ENCODE peak calls at places on chromosomes 4 and X, in six cellular contexts. A, N, O, W, Y and Q are unnamed samples.

GRCh38 chr4:120155287-120155686 is 88.6 kb upstream of the MAD2L1 start:
- DNase-seq in A (no peak), N (no peak), O (no peak), W (no peak), Y (no peak), Q (no peak)

GRCh38 chr4:168651374-168651773 is 154.5 kb downstream of the PALLD start:
- DNase-seq in A (no peak), N (no peak), O (no peak), W (no peak), Y (no peak), Q (no peak)

GRCh38 chr4:4227510-4228355 is 1.0 kb upstream of the OTOP1 start:
- DNase-seq in A (no peak), N (no peak), O (no peak), W (no peak), Y (no peak), Q (no peak)

GRCh38 chrX:119407681-119408080 is 8.5 kb downstream of the SLC25A43 start:
- DNase-seq in A (no peak), N (no peak), O (no peak), W (no peak), Y (no peak), Q (no peak)

GRCh38 chr4:145909331-145909730 is 29.3 kb downstream of the ZNF827 start:
- DNase-seq in A (no peak), N (no peak), O (no peak), W (no peak), Y (no peak), Q (no peak)

GRCh38 chr4:98199247-98199646 is 56.0 kb upstream of the STPG2 start:
- DNase-seq in A (no peak), N (no peak), O (no peak), W (no peak), Y (peak), Q (no peak)

GRCh38 chr4:121256346-121256745 is 92.2 kb upstream of the TNIP3 start:
- DNase-seq in A (peak), N (peak), O (no peak), W (no peak), Y (peak), Q (no peak)

GRCh38 chr4:102687373-102687981 is 73.3 kb downstream of the MANBA start:
- DNase-seq in A (no peak), N (peak), O (no peak), W (no peak), Y (peak), Q (no peak)

GRCh38 chr4:163175971-163176958 is 9.6 kb upstream of the NAF1 start:
- DNase-seq in A (no peak), N (no peak), O (no peak), W (no peak), Y (no peak), Q (no peak)

GRCh38 chr4:107392951-107393350 is 327.1 kb downstream of the PAPSS1 start:
- DNase-seq in A (no peak), N (peak), O (no peak), W (no peak), Y (peak), Q (no peak)

GRCh38 chrX:132488819-132489255 is at the start of gene MBNL3:
- DNase-seq in A (peak), N (peak), O (no peak), W (peak), Y (peak), Q (peak)

GRCh38 chr4:102787096-102787867 is 26.5 kb upstream of the MANBA start:
- DNase-seq in A (no peak), N (peak), O (no peak), W (no peak), Y (peak), Q (no peak)

GRCh38 chrX:71103110-71103983 is 3.2 kb downstream of the CXorf65 start:
- DNase-seq in A (no peak), N (no peak), O (peak), W (no peak), Y (no peak), Q (no peak)

GRCh38 chr4:54657194-54657555 is 582 bp upstream of the KIT start:
- DNase-seq in A (no peak), N (no peak), O (no peak), W (peak), Y (no peak), Q (no peak)

GRCh38 chrX:49106930-49107329 is 16.6 kb downstream of the GPKOW start:
- DNase-seq in A (no peak), N (peak), O (peak), W (no peak), Y (peak), Q (peak)

GRCh38 chr4:139266583-139267257 is 13.3 kb downstream of the MGARP start:
- DNase-seq in A (peak), N (peak), O (peak), W (no peak), Y (peak), Q (no peak)

GRCh38 chr4:77433102-77433733 is 172.4 kb upstream of the CXCL13 start:
- DNase-seq in A (no peak), N (peak), O (no peak), W (peak), Y (peak), Q (no peak)

GRCh38 chr4:162115323-162115722 is 48.5 kb downstream of the FSTL5 start:
- DNase-seq in A (no peak), N (no peak), O (no peak), W (no peak), Y (peak), Q (no peak)

GRCh38 chr4:148831945-148832344 is 389.7 kb upstream of the NR3C2 start:
- DNase-seq in A (no peak), N (peak), O (no peak), W (no peak), Y (peak), Q (no peak)

GRCh38 chr4:145345401-145345800 is 136.3 kb upstream of the SMAD1 start:
- DNase-seq in A (no peak), N (peak), O (no peak), W (no peak), Y (peak), Q (no peak)

GRCh38 chr4:78244691-78245485 is 187.8 kb downstream of the FRAS1 start:
- DNase-seq in A (no peak), N (no peak), O (no peak), W (no peak), Y (no peak), Q (no peak)

GRCh38 chr4:79292008-79292407 is 33.9 kb downstream of the NAA11 start:
- DNase-seq in A (no peak), N (no peak), O (no peak), W (no peak), Y (no peak), Q (no peak)

GRCh38 chr4:2796261-2797187 is 3.6 kb downstream of the SH3BP2 start:
- DNase-seq in A (no peak), N (peak), O (no peak), W (peak), Y (peak), Q (no peak)

GRCh38 chrX:65136424-65136823 is 160.2 kb upstream of the ZC4H2 start:
- DNase-seq in A (no peak), N (no peak), O (no peak), W (no peak), Y (no peak), Q (no peak)

GRCh38 chr4:172143605-172144314 is 330.6 kb downstream of the GALNTL6 start:
- DNase-seq in A (no peak), N (no peak), O (no peak), W (no peak), Y (peak), Q (no peak)

GRCh38 chr4:6319530-6320150 is 50.0 kb downstream of the WFS1 start:
- DNase-seq in A (no peak), N (no peak), O (no peak), W (no peak), Y (no peak), Q (no peak)